ENCODE peak calls at places on chromosomes 4 and X, in five cellular contexts. One of them, this sample, is unnamed.

GRCh38 chr4:89753601-89754066 is 83.3 kb downstream of the SNCA start:
- DNase-seq in K562: no peak
- DNase-seq in HCT116: peak
- DNase-seq in H1: no peak
- DNase-seq in HepG2: peak
- DNase-seq in this sample: no peak

GRCh38 chrX:116462843-116463242 is at the start of gene CT83:
- DNase-seq in K562: no peak
- DNase-seq in HCT116: no peak
- DNase-seq in HepG2: no peak
- DNase-seq in H1: no peak
- DNase-seq in this sample: no peak

GRCh38 chr4:188295899-188296298 is 156.7 kb downstream of the TRIML1 start:
- DNase-seq in HepG2: no peak
- DNase-seq in H1: no peak
- DNase-seq in HCT116: no peak
- DNase-seq in K562: no peak
- DNase-seq in this sample: no peak

GRCh38 chr4:174222266-174222872 is 61.1 kb downstream of the FBXO8 start:
- DNase-seq in HepG2: peak
- DNase-seq in K562: no peak
- DNase-seq in HCT116: peak
- DNase-seq in H1: no peak
- DNase-seq in this sample: no peak

GRCh38 chr4:4871267-4872147 is 12.0 kb downstream of the MSX1 start:
- DNase-seq in H1: peak
- DNase-seq in HepG2: no peak
- DNase-seq in K562: no peak
- DNase-seq in HCT116: no peak
- DNase-seq in this sample: no peak

GRCh38 chrX:139826065-139827044 is 106.5 kb downstream of the ATP11C start:
- DNase-seq in HCT116: no peak
- DNase-seq in K562: no peak
- DNase-seq in HepG2: no peak
- DNase-seq in H1: no peak
- DNase-seq in this sample: no peak

GRCh38 chrX:153573999-153574398 is 24.9 kb downstream of the CCNQ start:
- DNase-seq in HCT116: no peak
- DNase-seq in H1: no peak
- DNase-seq in K562: peak
- DNase-seq in HepG2: no peak
- DNase-seq in this sample: no peak

GRCh38 chr4:53929955-53930798 is 134.2 kb downstream of the CHIC2 start:
- DNase-seq in HCT116: peak
- DNase-seq in HepG2: peak
- DNase-seq in H1: peak
- DNase-seq in K562: peak
- DNase-seq in this sample: peak

GRCh38 chr4:185017964-185018772 is at the start of gene HELT:
- DNase-seq in HCT116: no peak
- DNase-seq in HepG2: no peak
- DNase-seq in H1: peak
- DNase-seq in K562: no peak
- DNase-seq in this sample: no peak

GRCh38 chrX:13430136-13430827 is 110.4 kb upstream of the ATXN3L start:
- DNase-seq in H1: no peak
- DNase-seq in K562: no peak
- DNase-seq in HCT116: no peak
- DNase-seq in HepG2: no peak
- DNase-seq in this sample: no peak

GRCh38 chr4:22072726-22073125 is 124.2 kb upstream of the KCNIP4 start:
- DNase-seq in HepG2: no peak
- DNase-seq in H1: no peak
- DNase-seq in HCT116: no peak
- DNase-seq in K562: no peak
- DNase-seq in this sample: no peak

GRCh38 chr4:8238515-8239053 is 31.0 kb upstream of the HTRA3 start:
- DNase-seq in HepG2: peak
- DNase-seq in HCT116: no peak
- DNase-seq in H1: peak
- DNase-seq in K562: peak
- DNase-seq in this sample: no peak

GRCh38 chr4:130110760-130111159 is 1014.8 kb downstream of the C4orf33 start:
- DNase-seq in HepG2: no peak
- DNase-seq in HCT116: no peak
- DNase-seq in K562: no peak
- DNase-seq in H1: no peak
- DNase-seq in this sample: no peak

GRCh38 chr4:130110189-130110588 is 1014.2 kb downstream of the C4orf33 start:
- DNase-seq in HCT116: no peak
- DNase-seq in HepG2: no peak
- DNase-seq in H1: no peak
- DNase-seq in K562: no peak
- DNase-seq in this sample: no peak
- TF ChIP-seq SRF in HCT116: no peak
- TF ChIP-seq SRF in HepG2: no peak
- TF ChIP-seq SRF in H1: no peak
- TF ChIP-seq SRF in K562: no peak
- TF ChIP-seq SRF in this sample: no peak

DNA sequence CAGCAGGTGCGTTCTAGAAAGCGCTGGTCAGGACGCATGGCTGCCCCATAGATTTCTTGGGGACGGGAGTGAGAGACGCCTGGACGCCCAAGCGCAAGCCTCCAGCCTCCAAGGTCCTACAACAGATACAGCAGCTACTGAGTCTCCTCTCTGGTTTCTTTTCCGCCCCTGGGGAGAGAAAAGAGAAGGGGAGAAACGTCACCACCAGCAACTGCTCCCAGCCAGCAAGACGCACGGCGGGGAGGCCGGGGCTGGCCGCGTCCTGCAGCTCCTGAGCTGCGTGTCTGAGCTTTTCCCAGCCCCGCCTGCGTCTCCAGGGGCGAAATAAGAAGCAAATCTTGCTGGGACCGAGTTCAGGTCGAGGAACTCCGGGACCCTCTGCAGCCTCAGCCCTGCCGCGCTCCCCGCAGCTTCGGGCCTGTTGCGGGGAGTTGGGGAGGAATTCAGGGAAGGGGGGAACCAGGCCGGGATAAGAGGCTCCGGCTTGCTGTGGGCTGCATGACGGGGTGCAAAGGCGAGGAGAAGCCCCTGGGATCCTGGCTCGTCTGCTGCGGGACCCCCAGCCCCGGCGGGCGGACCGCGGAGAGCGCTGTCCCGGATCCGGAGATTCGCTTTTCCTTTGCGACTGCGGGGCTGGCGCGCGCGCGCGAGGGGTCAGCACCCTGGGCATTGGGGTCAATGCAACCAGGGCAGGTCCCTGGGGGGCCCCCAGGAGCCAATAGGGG is 6.8 kb upstream of the SHOX start:
- DNase-seq in K562: no peak
- DNase-seq in HepG2: no peak
- DNase-seq in HCT116: no peak
- DNase-seq in H1: peak
- DNase-seq in this sample: no peak
- TF ChIP-seq SRF in K562: no peak
- TF ChIP-seq SRF in HepG2: no peak
- TF ChIP-seq SRF in HCT116: no peak
- TF ChIP-seq SRF in H1: no peak
- TF ChIP-seq SRF in this sample: no peak

GRCh38 chrX:25648790-25649189 is 489.4 kb upstream of the MAGEB18 start:
- DNase-seq in HepG2: no peak
- DNase-seq in H1: no peak
- DNase-seq in K562: no peak
- DNase-seq in HCT116: no peak
- DNase-seq in this sample: no peak
- TF ChIP-seq SRF in HepG2: no peak
- TF ChIP-seq SRF in H1: no peak
- TF ChIP-seq SRF in K562: no peak
- TF ChIP-seq SRF in HCT116: no peak
- TF ChIP-seq SRF in this sample: no peak

GRCh38 chrX:143934542-143934941 is 50.7 kb downstream of the UBE2NL start:
- DNase-seq in H1: no peak
- DNase-seq in HepG2: no peak
- DNase-seq in HCT116: no peak
- DNase-seq in K562: no peak
- DNase-seq in this sample: no peak
- TF ChIP-seq SRF in H1: no peak
- TF ChIP-seq SRF in HepG2: no peak
- TF ChIP-seq SRF in HCT116: no peak
- TF ChIP-seq SRF in K562: no peak
- TF ChIP-seq SRF in this sample: no peak

GRCh38 chrX:27675493-27675892 is 85.3 kb downstream of the DCAF8L2 start:
- DNase-seq in H1: no peak
- DNase-seq in K562: no peak
- DNase-seq in HCT116: no peak
- DNase-seq in HepG2: no peak
- DNase-seq in this sample: no peak
- TF ChIP-seq SRF in H1: no peak
- TF ChIP-seq SRF in K562: no peak
- TF ChIP-seq SRF in HCT116: no peak
- TF ChIP-seq SRF in HepG2: no peak
- TF ChIP-seq SRF in this sample: no peak

DNA sequence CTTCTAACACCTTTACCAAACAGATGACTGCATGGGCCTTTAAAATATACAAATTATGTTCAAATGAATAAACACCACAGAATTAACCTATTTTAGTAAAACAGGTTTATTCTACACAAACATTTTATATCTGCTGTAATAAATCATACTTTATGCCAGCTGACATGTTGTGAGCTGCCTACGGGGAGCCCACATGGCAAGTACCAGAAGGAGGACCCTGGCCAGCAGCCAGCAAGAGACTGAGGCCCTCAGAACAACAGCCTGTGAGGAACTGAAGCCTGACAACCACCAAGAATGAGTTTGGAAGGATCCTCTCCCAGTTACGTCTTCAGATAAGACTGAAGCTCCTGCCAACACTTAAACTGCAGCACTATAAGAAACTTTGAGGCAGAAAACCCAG is 377.0 kb downstream of the PDGFC start:
- DNase-seq in HCT116: no peak
- DNase-seq in K562: no peak
- DNase-seq in H1: no peak
- DNase-seq in HepG2: no peak
- DNase-seq in this sample: no peak
- TF ChIP-seq SRF in HCT116: no peak
- TF ChIP-seq SRF in K562: no peak
- TF ChIP-seq SRF in H1: no peak
- TF ChIP-seq SRF in HepG2: no peak
- TF ChIP-seq SRF in this sample: no peak

DNA sequence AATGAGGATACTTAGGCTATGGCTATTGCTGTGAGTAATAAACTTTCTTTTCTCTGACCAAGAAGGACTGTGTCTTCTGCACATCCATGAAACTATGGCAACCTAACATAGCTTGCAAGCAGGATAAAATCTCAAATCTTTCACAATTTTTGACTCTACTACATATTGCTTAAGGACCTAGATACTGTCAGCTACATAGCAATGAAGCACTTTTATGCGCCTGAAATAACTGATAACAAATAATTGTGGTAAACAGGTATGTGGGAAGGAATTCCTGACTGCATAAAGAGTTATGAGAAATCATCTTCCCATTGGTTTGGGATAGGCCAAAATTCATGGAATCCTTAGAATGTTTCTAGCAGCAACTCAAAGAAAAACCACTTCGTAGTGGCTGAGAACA is 41.2 kb upstream of the PDGFC start:
- DNase-seq in K562: no peak
- DNase-seq in H1: no peak
- DNase-seq in HepG2: no peak
- DNase-seq in HCT116: no peak
- DNase-seq in this sample: no peak
- TF ChIP-seq SRF in K562: no peak
- TF ChIP-seq SRF in H1: no peak
- TF ChIP-seq SRF in HepG2: no peak
- TF ChIP-seq SRF in HCT116: no peak
- TF ChIP-seq SRF in this sample: no peak

This sample was measured in GM12878.